ENCODE peak calls at places on chromosomes 12 and 14, in six cellular contexts. O is stimulated activated CD4-positive, alpha-beta T cell treated with anti-CD3 and anti-CD28 coated beads, Interleukin-1b, Interleukin-23, amount 100 ng/mL, for 24 hours; V is WTC11; S is left ventricle myocardium inferior; L is MCF 10A; A is LoVo. X is an unnamed sample.

GRCh38 chr14:103177376-103177775 is 54.1 kb downstream of the TNFAIP2 start:
- DNase-seq in V (no peak), S (no peak), A (no peak), L (no peak), O (no peak), X (no peak)

GRCh38 chr12:69977991-69978390 is 153.0 kb downstream of the MYRFL start:
- DNase-seq in S (no peak), V (no peak), A (no peak), O (no peak), L (no peak), X (no peak)

GRCh38 chr14:52342849-52343606 is 28.9 kb downstream of the PTGER2 start:
- DNase-seq in O (no peak), L (peak; percentile 88), V (no peak), S (no peak), A (no peak), X (no peak)

GRCh38 chr12:7934560-7935463 is 1.2 kb downstream of the SLC2A3 start:
- DNase-seq in L (no peak), S (no peak), O (no peak), V (no peak), A (no peak), X (no peak)

GRCh38 chr14:104143071-104143470 is 4.7 kb downstream of the KIF26A start:
- DNase-seq in O (no peak), S (no peak), L (no peak), A (no peak), V (no peak), X (no peak)

GRCh38 chr14:77128414-77128891 is 13.1 kb downstream of the ZDHHC22 start:
- DNase-seq in S (no peak), L (peak; percentile 51), O (no peak), V (no peak), A (peak; percentile 43), X (no peak)

GRCh38 chr12:2341871-2342270 is 289.1 kb downstream of the CACNA1C start:
- DNase-seq in V (no peak), S (no peak), A (no peak), O (no peak), L (peak; percentile 82), X (no peak)

GRCh38 chr14:105448706-105449111 is 25.9 kb upstream of the CRIP2 start:
- DNase-seq in A (peak; percentile 16), S (peak; percentile 80), L (peak; percentile 48), V (peak; percentile 83), O (peak; percentile 16), X (no peak)

GRCh38 chr12:127588224-127588623 is 678.7 kb upstream of the TMEM132C start:
- DNase-seq in L (peak; percentile 20), O (no peak), A (no peak), V (no peak), S (no peak), X (no peak)

GRCh38 chr14:96852823-96853422 is 55.7 kb downstream of the VRK1 start:
- DNase-seq in V (no peak), L (peak; percentile 64), O (no peak), A (peak; percentile 17), S (no peak), X (peak; percentile 32)

GRCh38 chr12:131347345-131347714 is 363.6 kb upstream of the SFSWAP start:
- DNase-seq in A (no peak), V (no peak), O (no peak), L (no peak), S (no peak), X (no peak)

GRCh38 chr12:92445253-92446081 is 257.3 kb upstream of the PLEKHG7 start:
- DNase-seq in L (no peak), V (no peak), O (no peak), A (no peak), S (no peak), X (no peak)

GRCh38 chr12:48358937-48359509 is 8.3 kb upstream of the ZNF641 start:
- DNase-seq in A (no peak), O (no peak), L (no peak), V (no peak), S (no peak), X (no peak)

GRCh38 chr14:34461334-34462131 is 507 bp downstream of the SPTSSA start:
- DNase-seq in V (peak; percentile 59), L (peak; percentile 62), S (peak; percentile 47), A (peak; percentile 60), O (no peak), X (no peak)

GRCh38 chr12:103924761-103925641 is 5.2 kb upstream of the HSP90B1 start:
- DNase-seq in A (peak; percentile 72), S (no peak), O (no peak), L (peak; percentile 63), V (no peak), X (no peak)

GRCh38 chr14:28596336-28596735 is 170.3 kb upstream of the FOXG1 start:
- DNase-seq in A (no peak), L (peak; percentile 77), V (no peak), S (no peak), O (no peak), X (no peak)

GRCh38 chr12:57764662-57765002 is 2.2 kb downstream of the CYP27B1 start:
- DNase-seq in S (no peak), V (no peak), O (no peak), A (no peak), L (peak; percentile 32), X (no peak)

GRCh38 chr12:129423041-129423580 is 480.7 kb downstream of the TMEM132D start:
- DNase-seq in V (no peak), L (no peak), S (no peak), A (no peak), O (no peak), X (no peak)

GRCh38 chr12:46530373-46531056 is 157.9 kb upstream of the SLC38A2 start:
- DNase-seq in V (no peak), A (no peak), S (no peak), O (no peak), L (no peak), X (no peak)

GRCh38 chr14:96762650-96763049 is 34.5 kb upstream of the VRK1 start:
- DNase-seq in V (no peak), L (peak; percentile 82), A (peak; percentile 32), S (no peak), O (no peak), X (peak; percentile 71)

GRCh38 chr12:120799417-120800045 is 73.9 kb downstream of the ACADS start:
- DNase-seq in V (no peak), A (no peak), L (no peak), O (no peak), S (no peak), X (no peak)

GRCh38 chr14:51014086-51014485 is 69.8 kb upstream of the PYGL start:
- DNase-seq in V (no peak), L (peak; percentile 65), S (no peak), A (no peak), O (no peak), X (no peak)

GRCh38 chr12:9751204-9752144 is 9.2 kb downstream of the CD69 start:
- DNase-seq in A (peak; percentile 47), O (no peak), S (no peak), V (no peak), L (peak; percentile 23), X (no peak)

GRCh38 chr14:70808023-70808401 is 1.3 kb downstream of the MAP3K9 start:
- DNase-seq in A (peak; percentile 78), L (peak; percentile 55), O (no peak), V (peak; percentile 52), S (no peak), X (no peak)

GRCh38 chr12:25701290-25701689 is 148.2 kb upstream of the LMNTD1 start:
- DNase-seq in O (no peak), S (no peak), A (peak; percentile 69), L (peak; percentile 62), V (no peak), X (no peak)

GRCh38 chr12:65511134-65511912 is 232.8 kb downstream of the MSRB3 start:
- DNase-seq in V (no peak), A (no peak), O (no peak), L (no peak), S (peak; percentile 53), X (no peak)

GRCh38 chr12:131775904-131776889 is 52.0 kb upstream of the MMP17 start:
- DNase-seq in L (no peak), A (no peak), O (no peak), V (no peak), S (no peak), X (no peak)

GRCh38 chr14:76782885-76783566 is 21.8 kb downstream of the VASH1 start:
- DNase-seq in V (no peak), A (no peak), L (no peak), S (no peak), O (no peak), X (no peak)

GRCh38 chr14:71372411-71372838 is 465.2 kb downstream of the PCNX1 start:
- DNase-seq in S (no peak), V (no peak), O (no peak), A (no peak), L (peak; percentile 92), X (no peak)

GRCh38 chr14:22168092-22168955 is 420.7 kb downstream of the DAD1 start:
- DNase-seq in S (no peak), L (no peak), V (no peak), O (no peak), A (no peak), X (no peak)

GRCh38 chr14:75972729-75973480 is 8.9 kb downstream of the TGFB3 start:
- DNase-seq in V (no peak), S (no peak), L (no peak), A (no peak), O (no peak), X (peak; percentile 88)

GRCh38 chr14:95442633-95443021 is 73.8 kb downstream of the SYNE3 start:
- DNase-seq in S (peak; percentile 80), A (peak; percentile 69), L (peak; percentile 83), O (peak; percentile 53), V (peak; percentile 83), X (peak; percentile 50)

GRCh38 chr12:78146365-78146772 is 315.7 kb downstream of the NAV3 start:
- DNase-seq in A (peak; percentile 73), S (no peak), O (no peak), V (no peak), L (peak; percentile 47), X (peak; percentile 6)

GRCh38 chr12:121061831-121062230 is 22.8 kb upstream of the OASL start:
- DNase-seq in V (no peak), O (no peak), A (no peak), L (peak; percentile 25), S (no peak), X (no peak)

GRCh38 chr12:51437471-51437870 is 12.8 kb downstream of the SLC4A8 start:
- DNase-seq in V (no peak), A (no peak), S (no peak), O (no peak), L (no peak), X (no peak)

GRCh38 chr14:56199095-56199975 is 81.1 kb downstream of the PELI2 start:
- DNase-seq in A (no peak), L (peak; percentile 78), V (no peak), O (no peak), S (no peak), X (peak; percentile 29)

GRCh38 chr12:53949631-53950440 is 4.9 kb upstream of the HOXC12 start:
- DNase-seq in V (peak; percentile 69), O (no peak), A (no peak), L (no peak), S (no peak), X (no peak)

X was measured in DMS 273 treated with DMSO at 0.1 percent for 48 hours.